ENCODE peak calls at places on chromosomes 12 and 14, in nine cellular contexts. One of them, this sample, is unnamed.

GRCh38 chr14:34700622-34701130 is 13.7 kb downstream of the CFL2 start:
- DNase-seq in aorta: no peak
- DNase-seq in CD4-positive, CD25-positive, alpha-beta regulatory T cell: no peak
- DNase-seq in nephron progenitor cell: no peak
- DNase-seq in omental fat pad: no peak
- DNase-seq in mesothelial cell of epicardium: no peak
- DNase-seq in GM13977: no peak
- DNase-seq in GM20000: no peak
- DNase-seq in activated T-cell treated with anti-CD3 and anti-CD28 coated beads, Interleukin-2, amount 50 U/mL, for 48 hours: no peak
- DNase-seq in this sample: no peak

GRCh38 chr12:51419473-51420228 is 5.0 kb upstream of the SLC4A8 start:
- DNase-seq in aorta: no peak
- DNase-seq in nephron progenitor cell: no peak
- DNase-seq in activated T-cell treated with anti-CD3 and anti-CD28 coated beads, Interleukin-2, amount 50 U/mL, for 48 hours: no peak
- DNase-seq in GM20000: no peak
- DNase-seq in CD4-positive, CD25-positive, alpha-beta regulatory T cell: no peak
- DNase-seq in GM13977: no peak
- DNase-seq in mesothelial cell of epicardium: no peak
- DNase-seq in omental fat pad: no peak
- DNase-seq in this sample: no peak

GRCh38 chr12:76480800-76481199 is 78.8 kb downstream of the OSBPL8 start:
- DNase-seq in mesothelial cell of epicardium: no peak
- DNase-seq in GM20000: no peak
- DNase-seq in nephron progenitor cell: no peak
- DNase-seq in activated T-cell treated with anti-CD3 and anti-CD28 coated beads, Interleukin-2, amount 50 U/mL, for 48 hours: no peak
- DNase-seq in GM13977: no peak
- DNase-seq in CD4-positive, CD25-positive, alpha-beta regulatory T cell: no peak
- DNase-seq in aorta: no peak
- DNase-seq in omental fat pad: no peak
- DNase-seq in this sample: no peak

GRCh38 chr14:101083564-101084435 is 180.3 kb upstream of the RTL1 start:
- DNase-seq in GM20000: no peak
- DNase-seq in activated T-cell treated with anti-CD3 and anti-CD28 coated beads, Interleukin-2, amount 50 U/mL, for 48 hours: no peak
- DNase-seq in CD4-positive, CD25-positive, alpha-beta regulatory T cell: no peak
- DNase-seq in mesothelial cell of epicardium: no peak
- DNase-seq in aorta: peak
- DNase-seq in GM13977: no peak
- DNase-seq in nephron progenitor cell: no peak
- DNase-seq in omental fat pad: no peak
- DNase-seq in this sample: no peak

GRCh38 chr12:109718390-109718789 is 4.8 kb downstream of the FAM222A start:
- DNase-seq in CD4-positive, CD25-positive, alpha-beta regulatory T cell: no peak
- DNase-seq in omental fat pad: no peak
- DNase-seq in aorta: peak
- DNase-seq in activated T-cell treated with anti-CD3 and anti-CD28 coated beads, Interleukin-2, amount 50 U/mL, for 48 hours: no peak
- DNase-seq in mesothelial cell of epicardium: no peak
- DNase-seq in GM20000: no peak
- DNase-seq in nephron progenitor cell: peak
- DNase-seq in GM13977: no peak
- DNase-seq in this sample: peak

GRCh38 chr12:3150820-3151590 is 73.8 kb downstream of the TSPAN9 start:
- DNase-seq in CD4-positive, CD25-positive, alpha-beta regulatory T cell: no peak
- DNase-seq in omental fat pad: no peak
- DNase-seq in GM13977: no peak
- DNase-seq in mesothelial cell of epicardium: no peak
- DNase-seq in activated T-cell treated with anti-CD3 and anti-CD28 coated beads, Interleukin-2, amount 50 U/mL, for 48 hours: no peak
- DNase-seq in GM20000: no peak
- DNase-seq in nephron progenitor cell: no peak
- DNase-seq in aorta: peak
- DNase-seq in this sample: no peak

GRCh38 chr12:21526721-21527345 is 737 bp downstream of the SPX start:
- DNase-seq in GM20000: no peak
- DNase-seq in nephron progenitor cell: no peak
- DNase-seq in activated T-cell treated with anti-CD3 and anti-CD28 coated beads, Interleukin-2, amount 50 U/mL, for 48 hours: no peak
- DNase-seq in mesothelial cell of epicardium: no peak
- DNase-seq in aorta: no peak
- DNase-seq in CD4-positive, CD25-positive, alpha-beta regulatory T cell: no peak
- DNase-seq in GM13977: no peak
- DNase-seq in omental fat pad: no peak
- DNase-seq in this sample: no peak

GRCh38 chr12:108410689-108411088 is 71.6 kb upstream of the CMKLR1 start:
- DNase-seq in CD4-positive, CD25-positive, alpha-beta regulatory T cell: no peak
- DNase-seq in GM20000: no peak
- DNase-seq in omental fat pad: no peak
- DNase-seq in nephron progenitor cell: no peak
- DNase-seq in activated T-cell treated with anti-CD3 and anti-CD28 coated beads, Interleukin-2, amount 50 U/mL, for 48 hours: no peak
- DNase-seq in mesothelial cell of epicardium: no peak
- DNase-seq in GM13977: no peak
- DNase-seq in aorta: no peak
- DNase-seq in this sample: no peak

GRCh38 chr12:117063162-117063911 is 35.9 kb downstream of the TESC start:
- DNase-seq in activated T-cell treated with anti-CD3 and anti-CD28 coated beads, Interleukin-2, amount 50 U/mL, for 48 hours: peak
- DNase-seq in GM20000: no peak
- DNase-seq in CD4-positive, CD25-positive, alpha-beta regulatory T cell: peak
- DNase-seq in GM13977: no peak
- DNase-seq in omental fat pad: no peak
- DNase-seq in mesothelial cell of epicardium: no peak
- DNase-seq in aorta: no peak
- DNase-seq in nephron progenitor cell: no peak
- DNase-seq in this sample: no peak

GRCh38 chr12:53538209-53538689 is 31.0 kb upstream of the NPFF start:
- DNase-seq in GM13977: no peak
- DNase-seq in CD4-positive, CD25-positive, alpha-beta regulatory T cell: no peak
- DNase-seq in nephron progenitor cell: no peak
- DNase-seq in GM20000: no peak
- DNase-seq in omental fat pad: no peak
- DNase-seq in activated T-cell treated with anti-CD3 and anti-CD28 coated beads, Interleukin-2, amount 50 U/mL, for 48 hours: no peak
- DNase-seq in aorta: no peak
- DNase-seq in mesothelial cell of epicardium: no peak
- DNase-seq in this sample: no peak

GRCh38 chr14:105944632-105945610 is 418.5 kb downstream of the TMEM121 start:
- DNase-seq in CD4-positive, CD25-positive, alpha-beta regulatory T cell: peak
- DNase-seq in mesothelial cell of epicardium: no peak
- DNase-seq in GM13977: peak
- DNase-seq in activated T-cell treated with anti-CD3 and anti-CD28 coated beads, Interleukin-2, amount 50 U/mL, for 48 hours: peak
- DNase-seq in nephron progenitor cell: no peak
- DNase-seq in GM20000: peak
- DNase-seq in aorta: peak
- DNase-seq in omental fat pad: peak
- DNase-seq in this sample: no peak

GRCh38 chr12:67827820-67828383 is 161.3 kb upstream of the IFNG-AS1 start:
- DNase-seq in nephron progenitor cell: no peak
- DNase-seq in aorta: no peak
- DNase-seq in GM20000: peak
- DNase-seq in CD4-positive, CD25-positive, alpha-beta regulatory T cell: no peak
- DNase-seq in omental fat pad: no peak
- DNase-seq in activated T-cell treated with anti-CD3 and anti-CD28 coated beads, Interleukin-2, amount 50 U/mL, for 48 hours: peak
- DNase-seq in mesothelial cell of epicardium: no peak
- DNase-seq in GM13977: peak
- DNase-seq in this sample: no peak

GRCh38 chr14:33567736-33568124 is 383.1 kb downstream of the EGLN3 start:
- DNase-seq in mesothelial cell of epicardium: no peak
- DNase-seq in omental fat pad: no peak
- DNase-seq in GM20000: no peak
- DNase-seq in nephron progenitor cell: no peak
- DNase-seq in activated T-cell treated with anti-CD3 and anti-CD28 coated beads, Interleukin-2, amount 50 U/mL, for 48 hours: no peak
- DNase-seq in aorta: no peak
- DNase-seq in CD4-positive, CD25-positive, alpha-beta regulatory T cell: no peak
- DNase-seq in GM13977: no peak
- DNase-seq in this sample: no peak

GRCh38 chr12:125435871-125436270 is 370.6 kb downstream of the AACS start:
- DNase-seq in GM20000: no peak
- DNase-seq in mesothelial cell of epicardium: no peak
- DNase-seq in nephron progenitor cell: no peak
- DNase-seq in omental fat pad: no peak
- DNase-seq in aorta: no peak
- DNase-seq in activated T-cell treated with anti-CD3 and anti-CD28 coated beads, Interleukin-2, amount 50 U/mL, for 48 hours: no peak
- DNase-seq in GM13977: no peak
- DNase-seq in CD4-positive, CD25-positive, alpha-beta regulatory T cell: no peak
- DNase-seq in this sample: no peak